ENCODE peak calls at places on chromosomes 3 and 15, in seven cellular contexts. D, L, F, V, Q, A and H are unnamed samples.
A peak's percentile ranks its signal among the peaks of the same experiment; 100 is the strongest.

GRCh38 chr15:66946578-66947164 is 118.7 kb upstream of the SMAD3 start:
- DNase-seq in D (peak; percentile 85), L (peak; percentile 68), F (peak; percentile 81), V (no peak), Q (peak; percentile 71), A (peak; percentile 55), H (peak; percentile 75)

GRCh38 chr3:149377408-149378111 is at the start of gene TM4SF1:
- DNase-seq in D (no peak), L (peak; percentile 68), F (peak; percentile 81), V (peak; percentile 78), Q (peak; percentile 75), A (no peak), H (peak; percentile 74)

GRCh38 chr15:98779463-98780071 is 131.2 kb downstream of the IGF1R start:
- DNase-seq in D (peak; percentile 76), L (peak; percentile 75), F (peak; percentile 83), V (no peak), Q (peak; percentile 86), A (peak; percentile 90), H (peak; percentile 84)

GRCh38 chr3:134334231-134334900 is 39.9 kb downstream of the AMOTL2 start:
- DNase-seq in D (no peak), L (no peak), F (peak; percentile 73), V (no peak), Q (no peak), A (no peak), H (peak; percentile 21)

GRCh38 chr15:71532994-71533393 is 277.4 kb upstream of the NR2E3 start:
- DNase-seq in D (peak; percentile 25), L (no peak), F (no peak), V (no peak), Q (no peak), A (peak; percentile 18), H (no peak)

GRCh38 chr3:67083277-67083676 is 85.2 kb downstream of the KBTBD8 start:
- DNase-seq in D (peak; percentile 2), L (no peak), F (no peak), V (no peak), Q (no peak), A (no peak), H (no peak)

GRCh38 chr3:180359381-180360279 is 242.3 kb upstream of the TTC14 start:
- DNase-seq in D (no peak), L (no peak), F (no peak), V (no peak), Q (no peak), A (no peak), H (no peak)

GRCh38 chr3:58206406-58207011 is 4.3 kb downstream of the DNASE1L3 start:
- DNase-seq in D (peak; percentile 22), L (no peak), F (no peak), V (no peak), Q (no peak), A (no peak), H (no peak)

GRCh38 chr3:142850395-142851023 is 38.4 kb downstream of the PCOLCE2 start:
- DNase-seq in D (peak; percentile 75), L (no peak), F (no peak), V (peak; percentile 24), Q (no peak), A (no peak), H (no peak)

GRCh38 chr15:59276225-59277178 is 69.9 kb downstream of the LDHAL6B start:
- DNase-seq in D (no peak), L (no peak), F (no peak), V (no peak), Q (no peak), A (no peak), H (peak; percentile 91)

GRCh38 chr3:127485396-127486170 is 105.0 kb downstream of the TPRA1 start:
- DNase-seq in D (no peak), L (no peak), F (no peak), V (no peak), Q (no peak), A (no peak), H (no peak)

GRCh38 chr3:142087676-142088075 is 61.7 kb downstream of the TFDP2 start:
- DNase-seq in D (no peak), L (no peak), F (no peak), V (no peak), Q (no peak), A (no peak), H (no peak)

GRCh38 chr3:111715911-111716523 is 120.9 kb upstream of the ZBED2 start:
- DNase-seq in D (peak; percentile 36), L (peak; percentile 38), F (no peak), V (no peak), Q (peak; percentile 58), A (peak; percentile 85), H (peak; percentile 78)

DNA sequence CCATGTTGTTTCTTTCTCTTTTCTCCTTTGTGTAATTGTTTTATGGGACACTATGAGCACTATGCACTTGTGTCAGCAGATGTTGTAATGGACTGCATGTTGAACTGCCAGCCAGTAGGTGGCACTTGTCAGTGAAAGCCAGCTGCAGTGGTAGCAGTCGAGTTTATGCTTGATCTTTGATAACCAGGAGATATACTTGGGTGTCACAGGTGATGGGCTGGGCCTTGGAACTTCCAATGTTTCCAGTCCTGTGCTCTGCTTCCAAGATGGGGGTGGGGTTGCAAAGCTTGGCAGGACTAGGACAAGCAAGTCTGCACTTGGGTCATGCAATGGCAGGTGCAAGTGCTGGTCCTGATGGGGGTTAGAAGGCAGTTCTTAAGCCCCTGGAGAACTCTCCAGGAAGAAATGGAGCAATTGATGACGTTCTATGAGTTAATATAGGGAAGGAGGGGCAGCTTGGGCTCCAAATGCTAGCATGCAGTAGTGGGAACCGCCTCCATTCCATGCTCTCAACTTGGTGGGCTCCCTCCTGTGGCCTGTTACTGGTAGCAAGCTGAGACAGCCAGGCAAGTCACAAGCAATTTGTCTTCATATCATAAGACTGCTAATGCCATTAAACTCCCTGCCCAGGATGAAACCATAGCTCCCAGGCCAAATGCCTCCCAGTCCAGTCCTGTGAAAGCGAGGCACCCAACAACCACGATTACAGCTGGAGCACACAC is 287.3 kb downstream of the CGGBP1 start:
- DNase-seq in D (peak; percentile 40), L (no peak), F (no peak), V (no peak), Q (no peak), A (peak; percentile 21), H (peak; percentile 45)
- TF ChIP-seq CTCF in D (peak; percentile 73), L (peak; percentile 61), F (peak; percentile 36), V (peak; percentile 25), Q (peak; percentile 29), A (peak; percentile 73), H (peak; percentile 75)

GRCh38 chr3:12553921-12554391 is 2.9 kb upstream of the MKRN2 start:
- DNase-seq in D (peak; percentile 51), L (no peak), F (no peak), V (no peak), Q (peak; percentile 32), A (peak; percentile 38), H (no peak)
- H3K4me3 ChIP-seq in D (peak overlapping the region; percentile 39), L (peak overlapping the region; percentile 59), F (peak overlapping the region; percentile 37), V (peak overlapping the region; percentile 60), Q (peak overlapping the region; percentile 50), A (peak overlapping the region; percentile 63), H (peak overlapping the region; percentile 38)

DNA sequence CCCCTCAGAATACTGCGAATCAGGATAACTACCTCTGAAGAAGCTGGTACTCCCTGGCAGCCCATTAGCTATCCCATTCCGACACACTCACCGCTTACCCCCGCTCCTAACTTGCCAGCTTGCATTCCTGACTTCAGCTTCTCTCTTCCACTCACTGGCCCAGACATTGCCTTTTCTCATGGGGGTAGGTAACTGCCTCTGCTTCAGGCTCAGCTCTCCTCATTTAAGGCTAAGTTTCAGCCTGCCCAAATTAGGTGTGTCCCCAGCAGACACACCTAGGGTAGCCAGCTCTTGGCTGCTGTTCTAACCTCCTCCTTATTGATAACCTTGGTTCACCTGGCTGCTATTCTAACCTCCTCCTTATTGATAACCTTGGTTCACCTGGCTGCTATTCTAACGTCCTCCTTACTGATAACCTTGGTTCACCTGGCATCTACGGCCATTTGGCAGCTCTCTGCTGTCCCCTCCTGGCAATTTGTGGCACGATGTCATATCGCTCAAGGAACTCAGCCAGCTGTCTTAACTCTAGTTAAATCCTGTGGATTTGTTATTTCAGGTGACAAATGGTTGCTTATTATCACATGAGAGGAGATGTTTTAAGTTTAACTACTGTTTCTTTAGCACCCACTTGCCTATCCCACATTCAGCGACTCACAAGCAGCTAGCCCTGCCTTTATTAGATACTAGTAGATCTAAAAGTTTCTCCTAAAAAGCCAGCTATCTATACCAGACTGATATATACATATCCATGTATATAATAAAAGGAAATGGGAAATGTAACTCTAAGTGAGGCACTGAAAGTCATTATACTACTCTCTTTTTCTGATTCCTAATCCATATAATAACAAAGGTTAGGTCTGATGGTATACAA is 106.5 kb upstream of the ACP3 start:
- DNase-seq in D (peak; percentile 3), L (no peak), F (no peak), V (no peak), Q (no peak), A (peak; percentile 47), H (peak; percentile 37)
- TF ChIP-seq CTCF in D (peak; percentile 37), L (peak; percentile 26), F (no peak), V (peak; percentile 36), Q (peak; percentile 17), A (peak; percentile 88), H (peak; percentile 83)

GRCh38 chr3:46406786-46407611 is at the start of the genes CCR5AS and CCRL2:
- DNase-seq in D (peak; percentile 99), L (peak; percentile 45), F (peak; percentile 72), V (no peak), Q (peak; percentile 63), A (no peak), H (peak; percentile 81)
- H3K4me3 ChIP-seq in D (peak within 1 kb of the TSS; percentile 35), L (peak within 1 kb of the TSS; percentile 60), F (peak within 1 kb of the TSS; percentile 18), V (no peak within 1 kb of the TSS), Q (peak within 1 kb of the TSS; percentile 52), A (no peak within 1 kb of the TSS), H (peak within 1 kb of the TSS; percentile 11)

DNA sequence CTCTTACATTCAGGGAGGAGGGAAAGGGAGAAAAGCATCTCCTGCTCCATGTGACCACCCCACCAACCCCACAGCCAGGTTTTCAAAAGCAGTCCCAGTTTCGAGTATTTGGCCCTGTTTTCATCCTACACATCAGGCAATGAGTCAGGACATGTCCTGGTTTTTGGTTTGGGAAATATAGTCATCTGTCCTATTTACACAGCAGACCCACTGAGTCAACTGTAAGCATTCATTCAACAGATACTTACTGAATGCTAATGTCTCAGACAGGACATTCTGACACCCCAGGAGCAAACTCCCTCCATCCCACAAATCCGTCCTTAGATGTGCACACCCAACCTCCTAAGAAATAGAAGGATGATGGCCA is 32.9 kb downstream of the IGDCC3 start:
- DNase-seq in D (no peak), L (no peak), F (no peak), V (no peak), Q (no peak), A (no peak), H (no peak)
- TF ChIP-seq CTCF in D (no peak), L (no peak), F (no peak), V (no peak), Q (no peak), A (no peak), H (no peak)

DNA sequence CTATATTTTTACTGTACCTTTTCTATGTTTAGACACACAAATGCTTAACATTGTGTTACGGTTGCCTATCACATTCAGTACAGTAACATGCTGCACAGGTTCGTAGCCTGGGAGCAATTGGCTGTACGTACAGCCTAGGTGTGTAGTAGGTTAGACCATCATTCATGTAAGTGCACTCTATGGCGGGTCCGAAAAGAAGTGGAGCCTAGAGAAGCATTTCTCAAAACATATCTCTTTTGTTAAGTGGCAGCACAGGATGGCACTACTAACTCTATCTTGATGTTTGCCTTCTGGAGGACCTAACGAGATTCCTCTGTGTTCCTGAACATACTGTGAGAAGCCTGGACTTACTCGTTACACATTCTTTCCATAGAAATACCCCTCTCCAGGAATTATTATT is 132.3 kb upstream of the ADPGK start:
- DNase-seq in D (no peak), L (no peak), F (no peak), V (no peak), Q (no peak), A (no peak), H (no peak)
- H3K4me3 ChIP-seq in D (no peak overlapping the region), L (no peak overlapping the region), F (no peak overlapping the region), V (no peak overlapping the region), Q (no peak overlapping the region), A (no peak overlapping the region), H (no peak overlapping the region)